ENCODE peak calls at places on chromosome 18, in eight cellular contexts. S is AG04450, V is KBM-7, L is retinal pigment epithelial cell, C is nucleus accumbens, Z is NB4, F is RPMI7951, R is Caki2. P is an unnamed sample.

GRCh38 chr18:78876868-78877267 is 102.8 kb upstream of the SALL3 start:
- DNase-seq in S (no peak), L (no peak), Z (no peak), C (no peak), R (no peak), F (no peak), V (no peak), P (no peak)

GRCh38 chr18:24601624-24602023 is 141.2 kb downstream of the HRH4 start:
- DNase-seq in L (peak), R (no peak), V (no peak), C (no peak), S (no peak), Z (no peak), F (no peak), P (no peak)

GRCh38 chr18:24868760-24869237 is 408.4 kb downstream of the HRH4 start:
- DNase-seq in F (peak), L (peak), C (no peak), V (no peak), S (no peak), Z (no peak), R (no peak), P (peak)

GRCh38 chr18:12820526-12820925 is 63.5 kb downstream of the PTPN2 start:
- DNase-seq in Z (no peak), F (no peak), S (no peak), C (peak), L (no peak), R (no peak), V (no peak), P (no peak)

GRCh38 chr18:43830905-43831304 is 553.6 kb upstream of the SYT4 start:
- DNase-seq in C (no peak), L (no peak), F (peak), S (no peak), Z (no peak), V (no peak), R (no peak), P (no peak)

GRCh38 chr18:22048932-22049615 is 120.3 kb upstream of the GATA6 start:
- DNase-seq in R (no peak), V (no peak), C (no peak), F (no peak), L (no peak), S (no peak), Z (no peak), P (no peak)

GRCh38 chr18:27276479-27276878 is 91.4 kb upstream of the CHST9 start:
- DNase-seq in S (no peak), Z (peak), R (no peak), C (no peak), V (no peak), F (no peak), L (no peak), P (no peak)

GRCh38 chr18:79699653-79700052 is 20.1 kb downstream of the CTDP1 start:
- DNase-seq in V (no peak), C (no peak), Z (no peak), F (no peak), R (no peak), L (no peak), S (no peak), P (no peak)

GRCh38 chr18:11857177-11857887 is 6.1 kb downstream of the CHMP1B start:
- DNase-seq in Z (peak), L (peak), F (peak), V (no peak), C (peak), S (peak), R (peak), P (peak)

GRCh38 chr18:68763082-68763481 is 34.8 kb upstream of the CCDC102B start:
- DNase-seq in R (no peak), L (peak), Z (no peak), V (no peak), F (peak), C (no peak), S (no peak), P (peak)

GRCh38 chr18:48007955-48008701 is 77.7 kb upstream of the SMAD2 start:
- DNase-seq in Z (peak), R (peak), S (no peak), F (peak), L (no peak), C (no peak), V (peak), P (peak)

GRCh38 chr18:50671376-50671775 is 111.5 kb downstream of the MAPK4 start:
- DNase-seq in V (no peak), Z (peak), C (no peak), S (no peak), F (no peak), R (no peak), L (no peak), P (no peak)

P was measured in dermis microvascular lymphatic vessel endothelial cell.